ENCODE peak calls at places on chromosomes 2 and 18, in seven cellular contexts. A is pons; I is left colon; K is iPS-NIHi11; X is stimulated activated CD8-positive, alpha-beta memory T cell treated with anti-CD3 and anti-CD28 coated beads, Interleukin-7, amount 100 ng/mL, for 24 hours; M is dorsolateral prefrontal cortex; P is astrocyte. U is an unnamed sample.

GRCh38 chr18:36158261-36158867 is 28.7 kb downstream of the ELP2 start:
- DNase-seq in A (no peak), X (no peak), K (no peak), I (no peak), M (no peak), P (peak), U (no peak)

GRCh38 chr2:108612153-108612513 is 77.9 kb downstream of the LIMS1 start:
- DNase-seq in X (no peak), A (no peak), I (no peak), K (no peak), P (peak), M (no peak), U (no peak)

GRCh38 chr18:10579079-10579867 is 53.4 kb downstream of the NAPG start:
- DNase-seq in X (no peak), P (peak), M (no peak), A (no peak), I (no peak), K (no peak), U (no peak)

GRCh38 chr2:52144588-52144987 is 1112.7 kb upstream of the NRXN1 start:
- DNase-seq in K (no peak), X (no peak), A (no peak), P (no peak), M (no peak), I (no peak), U (no peak)

GRCh38 chr2:46411245-46411641 is 68.1 kb upstream of the TMEM247 start:
- DNase-seq in K (no peak), X (no peak), I (no peak), M (no peak), A (no peak), P (no peak), U (no peak)

GRCh38 chr2:64568836-64569235 is 44.7 kb downstream of the AFTPH start:
- DNase-seq in M (no peak), K (no peak), A (no peak), X (no peak), I (no peak), P (no peak), U (no peak)

GRCh38 chr2:174340400-174341300 is 5.9 kb downstream of the SP9 start:
- DNase-seq in K (no peak), I (no peak), A (no peak), X (no peak), P (no peak), M (no peak), U (no peak)

GRCh38 chr2:214674278-214674677 is 135.2 kb downstream of the BARD1 start:
- DNase-seq in A (no peak), K (no peak), P (no peak), M (no peak), X (no peak), I (no peak), U (no peak)

GRCh38 chr2:230459213-230459612 is 43.2 kb downstream of the SP100 start:
- DNase-seq in P (no peak), A (no peak), M (no peak), K (no peak), I (no peak), X (no peak), U (no peak)

GRCh38 chr2:104583791-104584190 is 270.1 kb upstream of the POU3F3 start:
- DNase-seq in X (no peak), I (no peak), K (no peak), M (no peak), A (peak), P (no peak), U (no peak)

GRCh38 chr2:120410487-120410886 is 64.6 kb downstream of the INHBB start:
- DNase-seq in X (no peak), K (no peak), M (no peak), I (no peak), A (no peak), P (no peak), U (no peak)

GRCh38 chr18:63890226-63890949 is 2.9 kb downstream of the SERPINB2 start:
- DNase-seq in M (no peak), K (no peak), P (no peak), I (no peak), X (no peak), A (no peak), U (no peak)

GRCh38 chr2:10992023-10992791 is 80.5 kb downstream of the KCNF1 start:
- DNase-seq in A (no peak), P (no peak), M (no peak), X (no peak), K (no peak), I (no peak), U (no peak)

GRCh38 chr2:9286553-9287399 is 80.2 kb downstream of the ASAP2 start:
- DNase-seq in A (no peak), I (no peak), P (no peak), M (no peak), X (no peak), K (no peak), U (no peak)

GRCh38 chr18:48674198-48674721 is 135.4 kb downstream of the CTIF start:
- DNase-seq in K (no peak), A (no peak), X (no peak), M (peak), P (peak), I (peak), U (peak)

GRCh38 chr18:48875942-48876511 is 74.7 kb downstream of the SMAD7 start:
- DNase-seq in K (peak), M (no peak), P (no peak), I (no peak), X (no peak), A (no peak), U (no peak)

GRCh38 chr18:38563396-38563980 is 997.9 kb upstream of the CELF4 start:
- DNase-seq in P (no peak), A (no peak), K (no peak), X (no peak), I (no peak), M (no peak), U (no peak)

GRCh38 chr2:112031916-112032582 is 23.0 kb upstream of the TMEM87B start:
- DNase-seq in M (no peak), A (peak), X (no peak), I (no peak), K (no peak), P (no peak), U (peak)

GRCh38 chr2:48114256-48114655 is 208.0 kb upstream of the FBXO11 start:
- DNase-seq in M (no peak), I (peak), X (no peak), A (no peak), P (peak), K (no peak), U (peak)

GRCh38 chr2:128577141-128577930 is 258.7 kb upstream of the HS6ST1 start:
- DNase-seq in I (no peak), P (no peak), A (peak), K (no peak), X (no peak), M (peak), U (no peak)

GRCh38 chr18:6757966-6758365 is 28.4 kb downstream of the ARHGAP28 start:
- DNase-seq in X (no peak), A (no peak), P (peak), M (no peak), I (no peak), K (no peak), U (no peak)

GRCh38 chr2:191933307-191934105 is 86.6 kb upstream of the CAVIN2 start:
- DNase-seq in P (peak), X (no peak), I (peak), A (no peak), K (no peak), M (no peak), U (no peak)